ENCODE peak calls at places on chromosomes 7 and 10, in six cellular contexts. A, I, O, R, J and D are unnamed samples.

GRCh38 chr10:103465411-103466179 is 6.9 kb upstream of the CALHM1 start:
- DNase-seq in I (no peak), R (no peak), O (no peak), A (no peak), J (no peak), D (no peak)

GRCh38 chr10:133187091-133187905 is 27.3 kb downstream of the KNDC1 start:
- DNase-seq in A (no peak), I (no peak), J (no peak), R (no peak), O (no peak), D (no peak)

GRCh38 chr10:55330485-55330884 is 529.5 kb upstream of the PCDH15 start:
- DNase-seq in J (no peak), R (no peak), O (no peak), A (no peak), I (no peak), D (no peak)

GRCh38 chr10:86988501-86988900 is 20.2 kb downstream of the ADIRF start:
- DNase-seq in O (no peak), A (no peak), I (no peak), J (no peak), R (no peak), D (no peak)

GRCh38 chr7:121624922-121625321 is 228.8 kb upstream of the FAM3C start:
- DNase-seq in R (no peak), O (peak), I (no peak), A (no peak), J (peak), D (no peak)

GRCh38 chr10:127485153-127485857 is 63.8 kb upstream of the NPS start:
- DNase-seq in R (no peak), A (no peak), O (peak), J (no peak), I (no peak), D (no peak)

GRCh38 chr10:4691776-4692175 is 134.2 kb upstream of the AKR1E2 start:
- DNase-seq in I (no peak), A (no peak), R (no peak), J (no peak), O (no peak), D (no peak)

GRCh38 chr7:17144313-17144712 is 154.1 kb upstream of the AHR start:
- DNase-seq in R (no peak), I (peak), A (no peak), O (no peak), J (no peak), D (peak)

GRCh38 chr7:13050703-13051102 is 363.3 kb downstream of the ARL4A start:
- DNase-seq in J (no peak), O (no peak), I (peak), R (no peak), A (no peak), D (peak)

GRCh38 chr10:49116509-49117365 is 1.4 kb upstream of the VSTM4 start:
- DNase-seq in J (no peak), O (no peak), I (no peak), A (no peak), R (no peak), D (no peak)

DNA sequence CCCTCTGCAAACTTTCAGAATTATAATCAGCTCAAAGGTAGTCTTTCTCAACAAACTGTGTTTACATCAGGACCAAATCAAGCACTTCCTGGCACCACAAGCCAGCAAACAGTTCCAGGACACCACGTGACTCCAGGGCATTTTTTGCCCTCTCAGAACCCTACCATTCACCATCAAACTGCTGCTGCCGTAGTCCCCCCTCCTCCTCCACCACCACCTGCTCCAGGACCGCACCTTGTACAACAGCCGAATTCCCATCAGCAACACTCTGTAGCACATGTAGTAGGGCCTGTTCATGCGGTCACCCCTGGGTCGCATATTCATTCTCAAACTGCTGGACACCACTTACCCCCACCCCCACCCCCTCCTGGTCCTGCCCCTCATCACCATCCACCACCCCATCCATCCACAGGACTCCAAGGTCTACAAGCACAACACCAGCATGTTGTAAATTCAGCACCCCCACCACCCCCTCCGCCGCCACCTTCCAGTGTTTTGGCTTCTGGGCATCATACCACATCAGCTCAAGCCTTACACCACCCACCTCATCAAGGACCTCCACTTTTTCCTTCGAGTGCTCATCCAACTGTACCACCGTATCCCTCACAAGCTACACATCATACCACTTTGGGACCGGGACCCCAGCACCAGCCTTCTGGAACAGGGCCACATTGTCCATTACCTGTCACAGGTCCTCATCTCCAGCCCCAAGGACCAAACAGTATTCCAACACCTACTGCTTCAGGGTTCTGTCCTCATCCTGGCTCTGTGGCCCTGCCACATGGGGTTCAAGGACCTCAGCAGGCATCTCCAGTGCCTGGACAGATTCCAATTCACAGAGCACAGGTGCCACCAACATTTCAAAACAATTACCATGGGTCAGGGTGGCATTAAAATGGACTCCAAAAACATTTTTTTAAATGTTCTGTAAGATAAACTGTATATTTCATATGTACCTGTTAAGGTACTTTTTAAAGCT is 98.7 kb downstream of the KMT2E start:
- DNase-seq in R (no peak), O (peak), J (no peak), I (no peak), A (no peak), D (no peak)
- TF ChIP-seq POLR2A in R (no peak), O (no peak), J (no peak), I (no peak), A (no peak), D (no peak)

GRCh38 chr7:134995239-134996096 is 9.2 kb downstream of the AGBL3 start:
- DNase-seq in R (no peak), O (no peak), J (no peak), I (no peak), A (no peak), D (no peak)

GRCh38 chr7:134993877-134994456 is 7.7 kb downstream of the AGBL3 start:
- DNase-seq in R (no peak), I (no peak), J (no peak), O (no peak), A (no peak), D (no peak)

GRCh38 chr7:134999136-134999535 is 12.8 kb downstream of the AGBL3 start:
- DNase-seq in J (no peak), R (no peak), O (no peak), A (no peak), I (no peak), D (no peak)

GRCh38 chr7:134997214-134997885 is 11.0 kb downstream of the AGBL3 start:
- DNase-seq in O (no peak), I (no peak), A (no peak), J (no peak), R (no peak), D (no peak)

DNA sequence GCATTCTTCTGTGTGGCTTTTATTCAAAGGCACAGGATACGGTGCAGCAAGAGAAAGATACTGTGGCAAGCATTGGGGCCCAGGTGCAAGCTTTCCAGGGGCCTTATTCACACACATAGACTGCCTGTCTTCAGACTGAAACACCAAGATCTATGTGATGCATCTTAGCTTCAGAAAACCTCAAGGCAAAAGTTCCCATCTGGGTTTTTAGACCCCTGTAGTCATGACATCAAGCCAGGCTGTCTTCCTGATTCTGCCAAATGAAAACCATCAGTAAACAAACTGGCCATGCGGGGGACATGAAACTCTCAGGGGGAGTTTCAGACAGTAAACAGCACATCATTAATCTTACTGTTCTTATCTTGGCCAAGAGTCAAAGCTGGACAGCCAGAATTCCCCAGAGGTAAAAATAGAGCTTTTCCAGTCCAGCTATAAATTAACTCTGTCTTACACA is 9.8 kb downstream of the AGBL3 start:
- DNase-seq in R (peak), A (no peak), I (no peak), O (no peak), J (peak), D (no peak)
- TF ChIP-seq POLR2A in R (no peak), A (no peak), I (no peak), O (no peak), J (no peak), D (no peak)

GRCh38 chr7:47600199-47601118 is 18.5 kb upstream of the TNS3 start:
- DNase-seq in R (no peak), J (no peak), I (no peak), O (peak), A (no peak), D (no peak)

GRCh38 chr7:47601881-47602249 is 20.0 kb upstream of the TNS3 start:
- DNase-seq in O (no peak), A (no peak), R (no peak), I (no peak), J (no peak), D (no peak)

GRCh38 chr7:47604496-47604890 is 22.6 kb upstream of the TNS3 start:
- DNase-seq in J (no peak), O (no peak), I (no peak), R (no peak), A (no peak), D (no peak)

GRCh38 chr7:47602272-47603004 is 20.5 kb upstream of the TNS3 start:
- DNase-seq in J (no peak), I (no peak), A (no peak), O (no peak), R (no peak), D (no peak)

DNA sequence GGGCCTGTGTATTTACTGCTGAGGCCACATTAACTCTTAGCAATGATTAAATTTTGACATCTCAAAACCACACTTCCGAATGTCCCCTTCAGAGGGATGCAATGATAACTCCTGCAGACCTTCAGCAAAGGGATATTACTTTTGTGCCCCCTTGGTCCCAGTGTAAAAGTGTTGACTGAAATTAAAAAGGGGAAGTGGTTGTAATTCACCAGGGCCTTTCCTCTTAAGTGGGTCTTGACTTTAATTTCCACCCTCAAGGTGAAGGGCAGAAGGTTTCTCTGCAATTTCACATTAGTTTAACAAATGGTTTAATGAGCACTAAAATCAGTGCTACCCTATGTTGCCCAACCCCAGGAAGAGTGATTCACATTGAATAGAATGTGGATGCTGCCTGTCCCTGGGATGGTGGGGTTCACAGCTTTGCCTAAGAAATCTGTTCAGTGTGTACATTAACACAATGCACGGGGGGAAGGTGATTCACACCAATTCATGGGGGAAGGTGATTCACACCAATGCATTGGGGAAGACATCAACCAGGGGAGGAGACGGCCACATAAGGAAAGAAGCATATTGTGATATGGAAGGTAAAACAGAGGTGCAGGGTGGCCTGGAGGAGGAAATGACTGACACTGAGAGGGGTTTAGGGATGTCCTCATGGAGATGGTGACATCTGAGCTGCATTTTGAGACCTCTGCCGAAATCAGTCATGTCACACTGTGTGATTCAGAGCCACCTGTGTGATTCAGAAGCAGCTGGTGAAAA is 19.4 kb upstream of the TNS3 start:
- DNase-seq in A (no peak), I (peak), R (no peak), O (no peak), J (no peak), D (no peak)
- TF ChIP-seq POLR2A in A (no peak), I (no peak), R (no peak), O (no peak), J (no peak), D (no peak)

GRCh38 chr7:100015232-100016208 is at the start of gene ZKSCAN1:
- DNase-seq in I (peak), O (peak), J (peak), A (peak), R (peak), D (peak)
- TF ChIP-seq POLR2A in I (peak), O (peak), J (no peak), A (no peak), R (peak), D (peak)